ENCODE peak calls at places on chromosome 1, in eight cellular contexts. Z, G, D, H, B, C, S and E are unnamed samples.

GRCh38 chr1:5947978-5948680 is 44.1 kb downstream of the NPHP4 start:
- DNase-seq in Z (no peak), G (peak; percentile 16), D (no peak), H (no peak), B (no peak), C (no peak), S (no peak), E (no peak)

GRCh38 chr1:53860967-53861411 is 22.9 kb upstream of the NDC1 start:
- DNase-seq in Z (peak; percentile 75), G (peak; percentile 78), D (peak; percentile 72), H (peak; percentile 15), B (no peak), C (peak; percentile 24), S (no peak), E (no peak)

GRCh38 chr1:198912046-198912445 is 273.2 kb downstream of the PTPRC start:
- DNase-seq in Z (no peak), G (no peak), D (no peak), H (no peak), B (no peak), C (no peak), S (no peak), E (no peak)

GRCh38 chr1:161069201-161069685 is 448 bp downstream of the ARHGAP30 start:
- DNase-seq in Z (peak; percentile 41), G (no peak), D (no peak), H (no peak), B (no peak), C (no peak), S (no peak), E (no peak)

GRCh38 chr1:27886744-27887143 is 14.4 kb downstream of the THEMIS2 start:
- DNase-seq in Z (no peak), G (no peak), D (no peak), H (no peak), B (no peak), C (no peak), S (no peak), E (no peak)

GRCh38 chr1:205709640-205710039 is 29.3 kb upstream of the SLC45A3 start:
- DNase-seq in Z (no peak), G (no peak), D (no peak), H (no peak), B (no peak), C (no peak), S (no peak), E (no peak)

GRCh38 chr1:45654540-45655280 is 30.9 kb upstream of the CCDC17 start:
- DNase-seq in Z (no peak), G (no peak), D (peak; percentile 12), H (no peak), B (no peak), C (no peak), S (no peak), E (no peak)

GRCh38 chr1:82845371-82845770 is 1044.6 kb downstream of the ADGRL2 start:
- DNase-seq in Z (no peak), G (no peak), D (no peak), H (no peak), B (no peak), C (no peak), S (no peak), E (no peak)

GRCh38 chr1:8817413-8818324 is at the start of gene RERE:
- DNase-seq in Z (peak; percentile 96), G (peak; percentile 95), D (peak; percentile 97), H (peak; percentile 95), B (peak; percentile 97), C (peak; percentile 96), S (peak; percentile 91), E (peak; percentile 97)
- TF ChIP-seq CTCF in Z (peak; percentile 15), G (no peak), D (peak; percentile 10), H (no peak), B (peak; percentile 46), C (no peak), S (no peak), E (no peak)

DNA sequence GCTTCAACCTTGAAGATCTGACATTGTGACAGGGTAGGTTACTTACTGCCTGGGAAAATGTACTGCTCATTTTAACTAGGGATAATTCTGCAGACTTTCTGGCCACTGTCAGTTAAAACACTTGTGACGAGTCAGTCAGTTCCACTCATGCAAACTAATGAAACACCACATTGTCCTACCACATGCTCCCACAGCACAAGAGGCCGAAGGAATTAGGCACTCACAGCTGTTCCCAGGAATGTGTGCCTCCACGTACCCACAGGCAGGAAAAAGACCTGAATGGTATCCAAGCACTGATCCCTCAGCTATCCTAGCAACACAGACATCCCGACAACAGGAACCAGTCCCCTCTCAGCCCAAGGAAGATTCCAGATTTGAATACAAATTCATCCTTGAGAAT is 12.3 kb downstream of the BCAR3 start:
- DNase-seq in Z (no peak), G (no peak), D (peak; percentile 29), H (no peak), B (no peak), C (no peak), S (no peak), E (no peak)
- H3K4me1 ChIP-seq in Z (no peaks in the 10 kb centered on the region), G (peaks cover 94% of the 10 kb centered on the region), D (peaks cover 23% of the 10 kb centered on the region), H (no peaks in the 10 kb centered on the region), B (peaks cover 36% of the 10 kb centered on the region), C (peaks cover 29% of the 10 kb centered on the region), S (peaks cover 79% of the 10 kb centered on the region), E (no peaks in the 10 kb centered on the region)

DNA sequence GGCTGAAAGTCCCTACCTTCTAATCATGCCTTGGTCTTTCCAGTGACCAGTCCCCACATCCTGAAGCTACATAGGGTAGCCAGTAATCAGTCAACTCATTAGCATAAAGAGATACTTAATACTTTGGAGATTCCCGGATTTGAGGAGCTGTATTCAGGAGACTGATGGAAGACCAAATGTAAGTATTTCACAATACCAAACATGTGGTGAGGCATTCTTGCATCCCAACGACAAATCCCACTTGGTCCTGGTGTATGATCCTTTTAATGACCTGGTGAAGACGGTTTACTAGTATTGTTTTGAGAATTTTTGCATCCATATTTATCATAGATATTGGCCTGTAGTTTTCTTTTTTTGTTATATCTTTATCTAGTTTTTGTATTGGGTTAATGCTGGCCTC is 40.6 kb downstream of the RGS7 start:
- DNase-seq in Z (no peak), G (no peak), D (no peak), H (no peak), B (no peak), C (no peak), S (no peak), E (no peak)
- TF ChIP-seq CTCF in Z (no peak), G (no peak), D (no peak), H (no peak), B (no peak), C (no peak), S (no peak), E (no peak)

GRCh38 chr1:43834280-43835140 is 99.1 kb upstream of the ARTN start:
- DNase-seq in Z (peak; percentile 40), G (peak; percentile 86), D (peak; percentile 79), H (no peak), B (no peak), C (no peak), S (peak; percentile 61), E (no peak)

GRCh38 chr1:43830802-43831201 is 102.8 kb upstream of the ARTN start:
- DNase-seq in Z (no peak), G (peak; percentile 80), D (no peak), H (no peak), B (no peak), C (no peak), S (no peak), E (no peak)

GRCh38 chr1:43833013-43833412 is 100.6 kb upstream of the ARTN start:
- DNase-seq in Z (no peak), G (no peak), D (no peak), H (no peak), B (no peak), C (no peak), S (no peak), E (no peak)

GRCh38 chr1:43835141-43836021 is 98.2 kb upstream of the ARTN start:
- DNase-seq in Z (peak; percentile 57), G (peak; percentile 95), D (peak; percentile 91), H (no peak), B (no peak), C (no peak), S (no peak), E (no peak)

GRCh38 chr1:43831866-43832654 is 101.5 kb upstream of the ARTN start:
- DNase-seq in Z (no peak), G (peak; percentile 23), D (no peak), H (no peak), B (no peak), C (no peak), S (no peak), E (no peak)
- H3K4me1 ChIP-seq in Z (peaks cover 62% of the 10 kb centered on the region), G (peaks cover 70% of the 10 kb centered on the region), D (peaks cover 11% of the 10 kb centered on the region), H (peaks cover 56% of the 10 kb centered on the region), B (peaks cover 18% of the 10 kb centered on the region), C (peaks cover 27% of the 10 kb centered on the region), S (peaks cover 14% of the 10 kb centered on the region), E (peaks cover 20% of the 10 kb centered on the region)